ENCODE peak calls at places on chromosomes 2 and 18, in seven cellular contexts. One of them, this sample, is unnamed.

GRCh38 chr2:12313445-12314118 is 403.2 kb upstream of the TRIB2 start:
- DNase-seq in CD8-positive, alpha-beta T cell: no peak
- DNase-seq in CD4-positive, CD25-positive, alpha-beta regulatory T cell: no peak
- DNase-seq in hepatocyte: no peak
- DNase-seq in NT2/D1: no peak
- DNase-seq in sigmoid colon: no peak
- DNase-seq in transverse colon: no peak
- DNase-seq in this sample: no peak

GRCh38 chr2:8525582-8526402 is 156.1 kb upstream of the ID2 start:
- DNase-seq in CD8-positive, alpha-beta T cell: no peak
- DNase-seq in CD4-positive, CD25-positive, alpha-beta regulatory T cell: no peak
- DNase-seq in hepatocyte: peak; percentile 83
- DNase-seq in NT2/D1: no peak
- DNase-seq in sigmoid colon: peak; percentile 88
- DNase-seq in transverse colon: peak; percentile 90
- DNase-seq in this sample: peak; percentile 75

GRCh38 chr2:191265311-191266170 is 20.3 kb downstream of the MYO1B start:
- DNase-seq in CD8-positive, alpha-beta T cell: no peak
- DNase-seq in CD4-positive, CD25-positive, alpha-beta regulatory T cell: no peak
- DNase-seq in hepatocyte: no peak
- DNase-seq in NT2/D1: no peak
- DNase-seq in sigmoid colon: no peak
- DNase-seq in transverse colon: peak; percentile 22
- DNase-seq in this sample: no peak

GRCh38 chr2:233033672-233034071 is 1.2 kb downstream of the NEU2 start:
- DNase-seq in CD8-positive, alpha-beta T cell: no peak
- DNase-seq in CD4-positive, CD25-positive, alpha-beta regulatory T cell: no peak
- DNase-seq in hepatocyte: no peak
- DNase-seq in NT2/D1: no peak
- DNase-seq in sigmoid colon: no peak
- DNase-seq in transverse colon: no peak
- DNase-seq in this sample: no peak

GRCh38 chr18:1092228-1092627 is 187.6 kb downstream of the ADCYAP1 start:
- DNase-seq in CD8-positive, alpha-beta T cell: no peak
- DNase-seq in CD4-positive, CD25-positive, alpha-beta regulatory T cell: no peak
- DNase-seq in hepatocyte: peak; percentile 23
- DNase-seq in NT2/D1: no peak
- DNase-seq in sigmoid colon: no peak
- DNase-seq in transverse colon: no peak
- DNase-seq in this sample: peak; percentile 49

GRCh38 chr18:8890957-8891464 is 185.7 kb downstream of the MTCL1 start:
- DNase-seq in CD8-positive, alpha-beta T cell: no peak
- DNase-seq in CD4-positive, CD25-positive, alpha-beta regulatory T cell: no peak
- DNase-seq in hepatocyte: peak; percentile 81
- DNase-seq in NT2/D1: peak; percentile 81
- DNase-seq in sigmoid colon: no peak
- DNase-seq in transverse colon: no peak
- DNase-seq in this sample: peak; percentile 49

GRCh38 chr2:17803492-17803891 is 12.8 kb upstream of the MSGN1 start:
- DNase-seq in CD8-positive, alpha-beta T cell: no peak
- DNase-seq in CD4-positive, CD25-positive, alpha-beta regulatory T cell: no peak
- DNase-seq in hepatocyte: no peak
- DNase-seq in NT2/D1: no peak
- DNase-seq in sigmoid colon: no peak
- DNase-seq in transverse colon: no peak
- DNase-seq in this sample: no peak

GRCh38 chr2:3319134-3319533 is 58.5 kb downstream of the EIPR1 start:
- DNase-seq in CD8-positive, alpha-beta T cell: no peak
- DNase-seq in CD4-positive, CD25-positive, alpha-beta regulatory T cell: no peak
- DNase-seq in hepatocyte: no peak
- DNase-seq in NT2/D1: no peak
- DNase-seq in sigmoid colon: peak; percentile 48
- DNase-seq in transverse colon: no peak
- DNase-seq in this sample: no peak

GRCh38 chr18:50507120-50507590 is 52.7 kb upstream of the MAPK4 start:
- DNase-seq in CD8-positive, alpha-beta T cell: no peak
- DNase-seq in CD4-positive, CD25-positive, alpha-beta regulatory T cell: no peak
- DNase-seq in hepatocyte: peak; percentile 78
- DNase-seq in NT2/D1: peak; percentile 51
- DNase-seq in sigmoid colon: peak; percentile 72
- DNase-seq in transverse colon: peak; percentile 46
- DNase-seq in this sample: peak; percentile 70

GRCh38 chr2:203534486-203535077 is 519 bp downstream of the RAPH1 start:
- DNase-seq in CD8-positive, alpha-beta T cell: peak; percentile 2
- DNase-seq in CD4-positive, CD25-positive, alpha-beta regulatory T cell: peak; percentile 61
- DNase-seq in hepatocyte: no peak
- DNase-seq in NT2/D1: peak; percentile 25
- DNase-seq in sigmoid colon: peak; percentile 72
- DNase-seq in transverse colon: peak; percentile 47
- DNase-seq in this sample: peak; percentile 38

GRCh38 chr2:232441147-232441651 is 14.8 kb upstream of the ALPI start:
- DNase-seq in CD8-positive, alpha-beta T cell: no peak
- DNase-seq in CD4-positive, CD25-positive, alpha-beta regulatory T cell: no peak
- DNase-seq in hepatocyte: no peak
- DNase-seq in NT2/D1: no peak
- DNase-seq in sigmoid colon: no peak
- DNase-seq in transverse colon: no peak
- DNase-seq in this sample: peak; percentile 32

GRCh38 chr2:158728422-158728821 is 66.7 kb upstream of the DAPL1 start:
- DNase-seq in CD8-positive, alpha-beta T cell: no peak
- DNase-seq in CD4-positive, CD25-positive, alpha-beta regulatory T cell: no peak
- DNase-seq in hepatocyte: no peak
- DNase-seq in NT2/D1: no peak
- DNase-seq in sigmoid colon: no peak
- DNase-seq in transverse colon: no peak
- DNase-seq in this sample: no peak

GRCh38 chr2:26816893-26817292 is 31.0 kb downstream of the CENPA start:
- DNase-seq in CD8-positive, alpha-beta T cell: no peak
- DNase-seq in CD4-positive, CD25-positive, alpha-beta regulatory T cell: peak; percentile 4
- DNase-seq in hepatocyte: no peak
- DNase-seq in NT2/D1: peak; percentile 36
- DNase-seq in sigmoid colon: no peak
- DNase-seq in transverse colon: peak; percentile 34
- DNase-seq in this sample: peak; percentile 85

GRCh38 chr2:188666503-188666902 is 307.7 kb upstream of the COL3A1 start:
- DNase-seq in CD8-positive, alpha-beta T cell: no peak
- DNase-seq in CD4-positive, CD25-positive, alpha-beta regulatory T cell: no peak
- DNase-seq in hepatocyte: no peak
- DNase-seq in NT2/D1: no peak
- DNase-seq in sigmoid colon: no peak
- DNase-seq in transverse colon: no peak
- DNase-seq in this sample: no peak

GRCh38 chr2:190911813-190912212 is 31.2 kb downstream of the GLS start:
- DNase-seq in CD8-positive, alpha-beta T cell: no peak
- DNase-seq in CD4-positive, CD25-positive, alpha-beta regulatory T cell: peak; percentile 33
- DNase-seq in hepatocyte: no peak
- DNase-seq in NT2/D1: no peak
- DNase-seq in sigmoid colon: no peak
- DNase-seq in transverse colon: no peak
- DNase-seq in this sample: no peak

GRCh38 chr2:240815761-240816583 is 4.0 kb downstream of the KIF1A start:
- DNase-seq in CD8-positive, alpha-beta T cell: no peak
- DNase-seq in CD4-positive, CD25-positive, alpha-beta regulatory T cell: no peak
- DNase-seq in hepatocyte: no peak
- DNase-seq in NT2/D1: no peak
- DNase-seq in sigmoid colon: peak; percentile 27
- DNase-seq in transverse colon: no peak
- DNase-seq in this sample: peak; percentile 23

GRCh38 chr2:203330434-203330833 is 2.2 kb downstream of the ABI2 start:
- DNase-seq in CD8-positive, alpha-beta T cell: no peak
- DNase-seq in CD4-positive, CD25-positive, alpha-beta regulatory T cell: no peak
- DNase-seq in hepatocyte: no peak
- DNase-seq in NT2/D1: no peak
- DNase-seq in sigmoid colon: no peak
- DNase-seq in transverse colon: no peak
- DNase-seq in this sample: no peak

GRCh38 chr2:164868563-164869419 is 27.2 kb upstream of the COBLL1 start:
- DNase-seq in CD8-positive, alpha-beta T cell: no peak
- DNase-seq in CD4-positive, CD25-positive, alpha-beta regulatory T cell: no peak
- DNase-seq in hepatocyte: peak; percentile 14
- DNase-seq in NT2/D1: no peak
- DNase-seq in sigmoid colon: no peak
- DNase-seq in transverse colon: no peak
- DNase-seq in this sample: no peak

GRCh38 chr2:172606285-172606684 is 50.4 kb downstream of the PDK1 start:
- DNase-seq in CD8-positive, alpha-beta T cell: no peak
- DNase-seq in CD4-positive, CD25-positive, alpha-beta regulatory T cell: no peak
- DNase-seq in hepatocyte: no peak
- DNase-seq in NT2/D1: no peak
- DNase-seq in sigmoid colon: no peak
- DNase-seq in transverse colon: no peak
- DNase-seq in this sample: no peak

GRCh38 chr2:172613610-172614231 is 57.8 kb downstream of the PDK1 start:
- DNase-seq in CD8-positive, alpha-beta T cell: no peak
- DNase-seq in CD4-positive, CD25-positive, alpha-beta regulatory T cell: no peak
- DNase-seq in hepatocyte: no peak
- DNase-seq in NT2/D1: no peak
- DNase-seq in sigmoid colon: no peak
- DNase-seq in transverse colon: peak; percentile 13
- DNase-seq in this sample: peak; percentile 19

GRCh38 chr2:172607379-172607928 is 51.6 kb downstream of the PDK1 start:
- DNase-seq in CD8-positive, alpha-beta T cell: no peak
- DNase-seq in CD4-positive, CD25-positive, alpha-beta regulatory T cell: no peak
- DNase-seq in hepatocyte: no peak
- DNase-seq in NT2/D1: no peak
- DNase-seq in sigmoid colon: no peak
- DNase-seq in transverse colon: no peak
- DNase-seq in this sample: no peak

GRCh38 chr2:172613035-172613434 is 57.1 kb downstream of the PDK1 start:
- DNase-seq in CD8-positive, alpha-beta T cell: no peak
- DNase-seq in CD4-positive, CD25-positive, alpha-beta regulatory T cell: no peak
- DNase-seq in hepatocyte: peak; percentile 37
- DNase-seq in NT2/D1: no peak
- DNase-seq in sigmoid colon: no peak
- DNase-seq in transverse colon: no peak
- DNase-seq in this sample: peak; percentile 52

DNA sequence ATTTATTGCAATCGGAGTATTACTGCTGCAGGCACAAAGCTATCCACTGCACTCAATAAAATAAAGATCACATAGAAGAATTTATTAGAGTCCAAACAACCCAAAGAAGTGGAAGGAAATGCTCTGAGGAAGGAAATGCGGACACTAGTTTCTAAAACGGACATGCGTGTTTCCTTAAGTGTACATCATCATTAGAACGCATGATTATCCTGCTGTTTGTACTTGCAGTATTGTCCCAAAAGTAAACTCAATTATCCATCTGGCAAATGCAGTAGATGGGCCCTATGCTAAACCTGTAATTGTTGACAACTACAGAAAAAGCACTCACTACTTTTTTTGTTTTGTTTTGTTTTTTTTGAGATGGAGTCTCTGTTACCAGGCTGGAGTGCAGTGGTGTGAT is 53.6 kb downstream of the PDK1 start:
- DNase-seq in CD8-positive, alpha-beta T cell: no peak
- DNase-seq in CD4-positive, CD25-positive, alpha-beta regulatory T cell: no peak
- DNase-seq in hepatocyte: no peak
- DNase-seq in NT2/D1: no peak
- DNase-seq in sigmoid colon: no peak
- DNase-seq in transverse colon: no peak
- DNase-seq in this sample: no peak
- H3K36me3 ChIP-seq in CD8-positive, alpha-beta T cell: peaks cover 9% of the 10 kb centered on the region
- H3K36me3 ChIP-seq in CD4-positive, CD25-positive, alpha-beta regulatory T cell: peaks cover 50% of the 10 kb centered on the region
- H3K36me3 ChIP-seq in hepatocyte: no peaks in the 10 kb centered on the region
- H3K36me3 ChIP-seq in NT2/D1: peaks cover 7% of the 10 kb centered on the region
- H3K36me3 ChIP-seq in sigmoid colon: no peaks in the 10 kb centered on the region
- H3K36me3 ChIP-seq in transverse colon: no peaks in the 10 kb centered on the region
- H3K36me3 ChIP-seq in this sample: no peaks in the 10 kb centered on the region

DNA sequence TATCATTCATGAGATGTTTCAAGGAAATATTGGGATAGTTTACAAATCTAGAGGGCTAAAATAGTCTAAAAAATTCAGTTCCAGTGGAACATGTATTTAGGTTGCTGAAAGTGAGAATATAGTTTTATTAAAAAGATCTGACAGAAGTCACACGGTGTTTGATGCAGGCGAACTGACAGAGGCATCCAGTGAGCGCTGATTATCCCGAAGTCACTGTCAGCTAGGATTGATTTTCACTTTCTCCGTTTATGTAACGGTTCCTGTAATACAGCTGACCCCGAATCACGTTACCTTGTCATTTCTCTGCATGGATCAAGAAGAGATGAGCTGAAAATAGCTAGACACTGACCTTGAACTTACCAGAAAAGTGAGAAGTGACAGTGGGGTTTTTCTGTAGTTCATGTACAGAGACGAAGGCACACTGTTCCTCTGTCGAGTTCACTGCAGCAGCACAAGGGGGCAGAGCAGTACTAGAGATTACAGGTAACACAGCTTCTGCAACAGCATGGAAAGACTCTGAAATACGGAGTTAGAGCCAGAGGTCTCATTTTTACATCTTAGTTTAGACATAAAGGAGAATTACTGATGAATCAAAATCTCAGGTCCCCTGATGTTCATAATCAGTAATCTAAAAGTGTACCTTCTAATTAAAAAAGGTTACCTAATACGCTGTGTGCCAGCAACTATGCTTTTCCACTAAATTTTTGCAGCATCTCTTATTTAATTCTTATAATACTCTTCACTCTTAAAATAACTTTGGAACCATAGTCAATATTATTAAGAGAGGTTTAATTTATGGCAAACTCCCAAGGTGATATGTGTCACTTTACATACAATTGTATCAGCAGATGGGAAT is 33.0 kb downstream of the ARHGAP15 start:
- DNase-seq in CD8-positive, alpha-beta T cell: peak; percentile 22
- DNase-seq in CD4-positive, CD25-positive, alpha-beta regulatory T cell: peak; percentile 71
- DNase-seq in hepatocyte: peak; percentile 73
- DNase-seq in NT2/D1: peak; percentile 46
- DNase-seq in sigmoid colon: no peak
- DNase-seq in transverse colon: peak; percentile 33
- DNase-seq in this sample: no peak
- H3K4me3 ChIP-seq in CD8-positive, alpha-beta T cell: no peak overlapping the region
- H3K4me3 ChIP-seq in CD4-positive, CD25-positive, alpha-beta regulatory T cell: no peak overlapping the region
- H3K4me3 ChIP-seq in hepatocyte: no peak overlapping the region
- H3K4me3 ChIP-seq in NT2/D1: no peak overlapping the region
- H3K4me3 ChIP-seq in sigmoid colon: no peak overlapping the region
- H3K4me3 ChIP-seq in transverse colon: no peak overlapping the region
- H3K4me3 ChIP-seq in this sample: no peak overlapping the region

GRCh38 chr2:218895326-218895725 is 14.7 kb downstream of the WNT10A start:
- DNase-seq in CD8-positive, alpha-beta T cell: no peak
- DNase-seq in CD4-positive, CD25-positive, alpha-beta regulatory T cell: no peak
- DNase-seq in hepatocyte: peak; percentile 60
- DNase-seq in NT2/D1: no peak
- DNase-seq in sigmoid colon: no peak
- DNase-seq in transverse colon: no peak
- DNase-seq in this sample: peak; percentile 81
- H3K27me3 ChIP-seq in CD8-positive, alpha-beta T cell: no peaks in the 10 kb centered on the region
- H3K27me3 ChIP-seq in CD4-positive, CD25-positive, alpha-beta regulatory T cell: peaks cover 1% of the 10 kb centered on the region
- H3K27me3 ChIP-seq in hepatocyte: peaks cover 69% of the 10 kb centered on the region
- H3K27me3 ChIP-seq in NT2/D1: peaks cover 95% of the 10 kb centered on the region
- H3K27me3 ChIP-seq in sigmoid colon: peaks cover 69% of the 10 kb centered on the region
- H3K27me3 ChIP-seq in transverse colon: peaks cover 88% of the 10 kb centered on the region
- H3K27me3 ChIP-seq in this sample: peaks cover 96% of the 10 kb centered on the region

DNA sequence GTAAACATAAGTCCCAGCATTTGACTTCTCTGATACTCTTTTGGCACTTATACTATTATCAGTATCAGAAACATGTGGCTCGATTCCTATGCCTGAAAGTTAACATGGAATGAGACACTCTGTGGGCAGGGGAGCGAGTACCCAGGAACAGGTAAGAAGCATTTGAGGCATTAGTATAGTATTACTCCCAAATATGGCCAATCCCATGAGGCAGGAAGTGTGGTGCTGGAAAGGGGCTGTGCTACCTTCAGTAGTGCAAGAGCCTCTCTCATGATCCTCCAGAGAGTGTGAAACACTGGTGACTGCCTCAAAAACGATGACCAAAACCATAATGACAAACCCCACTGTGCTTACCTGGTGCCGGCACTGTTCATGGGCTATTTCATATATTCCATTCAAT is 415.1 kb downstream of the SOX11 start:
- DNase-seq in CD8-positive, alpha-beta T cell: no peak
- DNase-seq in CD4-positive, CD25-positive, alpha-beta regulatory T cell: no peak
- DNase-seq in hepatocyte: no peak
- DNase-seq in NT2/D1: no peak
- DNase-seq in sigmoid colon: no peak
- DNase-seq in transverse colon: no peak
- DNase-seq in this sample: no peak
- H3K36me3 ChIP-seq in CD8-positive, alpha-beta T cell: no peaks in the 10 kb centered on the region
- H3K36me3 ChIP-seq in CD4-positive, CD25-positive, alpha-beta regulatory T cell: no peaks in the 10 kb centered on the region
- H3K36me3 ChIP-seq in hepatocyte: no peaks in the 10 kb centered on the region
- H3K36me3 ChIP-seq in NT2/D1: no peaks in the 10 kb centered on the region
- H3K36me3 ChIP-seq in sigmoid colon: no peaks in the 10 kb centered on the region
- H3K36me3 ChIP-seq in transverse colon: no peaks in the 10 kb centered on the region
- H3K36me3 ChIP-seq in this sample: no peaks in the 10 kb centered on the region

This sample was measured in H7.